ENCODE peak calls at places on chromosomes 12 and 14, in nine cellular contexts. O is skeletal muscle cell, Y is body of pancreas, P is HS-5, C is tibial nerve, S is SIG-M5, L is adipocyte, I is LoVo, E is H54. H is an unnamed sample.

GRCh38 chr12:95790912-95791849 is 617 bp upstream of the NTN4 start:
- DNase-seq in O (no peak), Y (peak), P (no peak), C (no peak), S (no peak), L (peak), I (no peak), E (no peak), H (no peak)

GRCh38 chr12:124538194-124539082 is 29.0 kb downstream of the NCOR2 start:
- DNase-seq in O (no peak), Y (no peak), P (no peak), C (no peak), S (no peak), L (no peak), I (no peak), E (no peak), H (no peak)

GRCh38 chr14:23351681-23352505 is 794 bp downstream of the SLC22A17 start:
- DNase-seq in O (no peak), Y (no peak), P (no peak), C (no peak), S (no peak), L (peak), I (no peak), E (no peak), H (no peak)

GRCh38 chr12:7933255-7933726 is 2.7 kb downstream of the SLC2A3 start:
- DNase-seq in O (peak), Y (peak), P (peak), C (peak), S (peak), L (peak), I (peak), E (peak), H (peak)

GRCh38 chr12:11174022-11174421 is 3.0 kb downstream of the SMIM10L1 start:
- DNase-seq in O (peak), Y (no peak), P (no peak), C (no peak), S (no peak), L (peak), I (peak), E (no peak), H (no peak)

GRCh38 chr12:121287267-121287954 is 9.1 kb downstream of the CAMKK2 start:
- DNase-seq in O (peak), Y (no peak), P (peak), C (no peak), S (no peak), L (peak), I (no peak), E (peak), H (no peak)

GRCh38 chr12:13864081-13864673 is 117.2 kb downstream of the GRIN2B start:
- DNase-seq in O (peak), Y (peak), P (peak), C (peak), S (no peak), L (peak), I (peak), E (peak), H (peak)

GRCh38 chr12:3137268-3137761 is 60.1 kb downstream of the TSPAN9 start:
- DNase-seq in O (no peak), Y (peak), P (no peak), C (peak), S (no peak), L (no peak), I (no peak), E (peak), H (no peak)

GRCh38 chr12:121576851-121577391 is 3.9 kb downstream of the KDM2B start:
- DNase-seq in O (peak), Y (no peak), P (peak), C (no peak), S (no peak), L (peak), I (no peak), E (no peak), H (peak)

GRCh38 chr14:82872494-82872893 is 1338.8 kb upstream of the SEL1L start:
- DNase-seq in O (no peak), Y (no peak), P (no peak), C (no peak), S (no peak), L (no peak), I (peak), E (no peak), H (no peak)

GRCh38 chr14:100653409-100653808 is 66.2 kb upstream of the BEGAIN start:
- DNase-seq in O (no peak), Y (no peak), P (no peak), C (no peak), S (no peak), L (no peak), I (no peak), E (no peak), H (no peak)